ENCODE peak calls at places on chromosome 13, in seven cellular contexts. A is AG04450, J is K562, Y is BJ, Z is mucosa of descending colon, I is hepatocyte, E is heart right ventricle. Q is an unnamed sample.

GRCh38 chr13:25648996-25649633 is 277.3 kb downstream of the ATP8A2 start:
- DNase-seq in A (no peak), Z (no peak), E (no peak), Y (no peak), I (no peak), J (no peak), Q (no peak)

GRCh38 chr13:44236370-44236769 is 137.3 kb upstream of the SERP2 start:
- DNase-seq in Y (no peak), I (no peak), E (no peak), J (no peak), Z (no peak), A (peak; percentile 45), Q (no peak)

GRCh38 chr13:19052180-19052579 is 129.4 kb downstream of the TUBA3C start:
- DNase-seq in Y (no peak), I (no peak), Z (no peak), J (no peak), E (no peak), A (no peak), Q (no peak)

GRCh38 chr13:87954116-87954515 is 282.9 kb downstream of the SLITRK5 start:
- DNase-seq in Y (no peak), A (no peak), J (no peak), E (no peak), I (no peak), Z (no peak), Q (no peak)

GRCh38 chr13:99432637-99433542 is 68.4 kb upstream of the TM9SF2 start:
- DNase-seq in I (peak; percentile 49), Z (peak; percentile 45), A (no peak), E (peak; percentile 55), J (peak; percentile 39), Y (peak; percentile 39), Q (no peak)

GRCh38 chr13:40181203-40181845 is 485.1 kb downstream of the FOXO1 start:
- DNase-seq in Y (no peak), J (peak; percentile 11), E (no peak), Z (no peak), A (no peak), I (peak; percentile 73), Q (peak; percentile 94)

GRCh38 chr13:114132419-114133121 is at the start of gene RASA3:
- DNase-seq in I (peak; percentile 90), Y (no peak), J (peak; percentile 80), Z (peak; percentile 80), A (no peak), E (peak; percentile 85), Q (peak; percentile 49)

GRCh38 chr13:109355875-109356428 is 430.4 kb downstream of the IRS2 start:
- DNase-seq in J (no peak), I (no peak), E (no peak), Z (no peak), Y (no peak), A (no peak), Q (no peak)

GRCh38 chr13:97855570-97855970 is 97.9 kb upstream of the IPO5 start:
- DNase-seq in I (peak; percentile 92), Y (peak; percentile 40), J (peak; percentile 63), Z (peak; percentile 50), A (peak; percentile 66), E (no peak), Q (peak; percentile 68)

GRCh38 chr13:111476197-111476596 is 155.8 kb downstream of the TEX29 start:
- DNase-seq in E (no peak), A (no peak), Z (no peak), Y (no peak), J (no peak), I (no peak), Q (no peak)

GRCh38 chr13:111475488-111475887 is 155.0 kb downstream of the TEX29 start:
- DNase-seq in A (no peak), E (no peak), J (no peak), I (no peak), Z (no peak), Y (no peak), Q (no peak)

GRCh38 chr13:111472083-111472482 is 151.6 kb downstream of the TEX29 start:
- DNase-seq in Z (no peak), I (no peak), Y (no peak), E (no peak), J (no peak), A (no peak), Q (no peak)

GRCh38 chr13:111472559-111473460 is 152.4 kb downstream of the TEX29 start:
- DNase-seq in A (no peak), E (no peak), I (no peak), Z (no peak), J (no peak), Y (no peak), Q (no peak)

GRCh38 chr13:111474136-111475002 is 153.9 kb downstream of the TEX29 start:
- DNase-seq in J (peak; percentile 29), E (no peak), Z (peak; percentile 12), I (peak; percentile 66), Y (no peak), A (peak; percentile 2), Q (no peak)
- TF ChIP-seq CTCF in J (peak; percentile 59), E (peak; percentile 69), Z (no peak), I (peak; percentile 72), Y (peak; percentile 48), A (peak; percentile 55), Q (peak; percentile 47)

DNA sequence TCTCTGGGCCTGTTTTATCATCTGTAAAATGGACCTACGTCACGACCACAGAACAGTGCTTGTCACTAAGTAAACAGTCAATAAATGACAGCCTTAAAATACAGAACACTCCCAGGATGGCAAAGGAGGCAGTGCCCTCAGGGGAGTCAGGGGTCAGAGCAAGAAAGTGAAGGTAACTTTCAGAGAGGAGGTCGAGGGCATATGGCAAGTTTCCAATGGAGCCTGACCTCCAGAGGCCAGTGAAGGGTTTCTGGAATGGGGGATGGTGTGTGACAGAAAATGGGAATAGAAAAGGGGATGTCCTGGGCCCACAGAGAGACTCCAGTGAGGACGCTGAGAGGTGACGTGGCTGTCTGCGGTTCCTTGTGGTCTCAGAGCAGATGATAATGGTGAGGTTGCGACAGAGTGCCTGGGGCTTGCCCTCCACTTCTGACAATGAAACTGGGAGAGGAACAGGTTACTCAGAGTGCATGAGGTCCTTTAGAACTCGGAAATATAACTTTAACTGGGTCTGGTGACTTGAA is 91.8 kb downstream of the UBL3 start:
- DNase-seq in J (peak; percentile 13), Z (peak; percentile 53), Y (no peak), A (no peak), E (no peak), I (no peak), Q (no peak)
- H3K4me3 ChIP-seq in J (no peak overlapping the region), Z (no peak overlapping the region), Y (no peak overlapping the region), A (no peak overlapping the region), E (no peak overlapping the region), I (no peak overlapping the region), Q (no peak overlapping the region)

GRCh38 chr13:84870190-84870589 is 929.0 kb downstream of the SLITRK6 start:
- DNase-seq in J (no peak), I (no peak), E (no peak), A (no peak), Y (no peak), Z (no peak), Q (no peak)
- TF ChIP-seq CTCF in J (no peak), I (no peak), E (no peak), A (peak; percentile 29), Y (peak; percentile 14), Z (no peak), Q (no peak)

GRCh38 chr13:36674337-36675212 is 755 bp downstream of the SERTM1 start:
- DNase-seq in E (no peak), I (no peak), Z (no peak), Y (no peak), A (no peak), J (no peak), Q (no peak)

GRCh38 chr13:36673352-36673751 is 468 bp upstream of the SERTM1 start:
- DNase-seq in Y (no peak), I (no peak), Z (no peak), A (no peak), E (no peak), J (no peak), Q (no peak)

GRCh38 chr13:36675213-36675536 is 1.4 kb downstream of the SERTM1 start:
- DNase-seq in Y (no peak), I (no peak), E (no peak), Z (no peak), J (no peak), A (no peak), Q (no peak)

DNA sequence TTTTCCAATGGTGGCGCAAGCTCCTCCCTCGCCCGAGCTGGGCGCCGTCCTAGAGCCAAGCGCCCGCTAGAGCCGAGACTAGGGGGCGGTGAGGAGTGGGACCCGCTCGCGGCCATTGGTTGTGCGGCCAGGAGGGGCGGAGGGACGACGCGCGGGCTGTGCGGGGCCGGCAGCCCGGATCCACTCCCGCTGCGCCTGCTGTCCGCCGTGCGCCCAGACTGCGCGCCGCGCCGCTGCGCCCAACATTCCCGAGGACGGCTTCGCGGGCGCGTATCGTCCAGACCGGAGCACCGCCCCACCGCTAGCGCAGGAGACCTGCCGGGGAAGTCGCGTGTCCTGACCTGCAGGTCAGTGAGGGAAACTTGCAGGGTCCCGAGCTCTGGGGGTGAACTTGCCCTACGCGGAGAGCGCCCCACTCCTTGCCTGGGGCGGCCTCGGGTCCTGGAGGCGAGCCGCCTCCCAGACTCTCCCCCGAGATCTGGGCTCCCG is at the start of gene SERTM1:
- DNase-seq in Y (no peak), A (no peak), J (no peak), I (peak; percentile 48), Z (no peak), E (peak; percentile 49), Q (peak; percentile 16)
- H3K4me3 ChIP-seq in Y (no peak within 1 kb of the TSS), A (no peak within 1 kb of the TSS), J (no peak within 1 kb of the TSS), I (peak within 1 kb of the TSS; percentile 39), Z (no peak within 1 kb of the TSS), E (peak within 1 kb of the TSS; percentile 46), Q (peak within 1 kb of the TSS; percentile 52)

DNA sequence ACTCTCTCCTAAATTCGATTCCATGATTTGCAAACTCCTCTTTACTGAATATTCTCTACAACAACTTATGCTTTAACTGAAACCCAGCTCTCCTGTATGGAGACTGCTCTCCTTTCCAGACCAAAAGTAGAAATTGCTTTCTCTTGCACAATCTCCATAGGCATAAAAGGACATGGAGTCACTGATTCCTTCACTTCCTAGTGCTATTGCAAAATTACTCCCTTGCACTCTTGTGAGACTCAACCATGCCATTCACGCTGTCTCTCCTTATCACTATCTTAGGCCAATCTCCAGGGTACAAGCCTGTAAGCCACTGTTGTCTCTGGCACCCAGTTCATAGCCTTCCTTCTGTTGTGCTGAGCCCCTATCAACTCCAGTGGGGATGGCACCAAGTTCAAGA is 30.6 kb downstream of the SERPINE3 start:
- DNase-seq in Y (no peak), E (no peak), A (no peak), Z (no peak), I (peak; percentile 18), J (no peak), Q (no peak)
- TF ChIP-seq CTCF in Y (no peak), E (no peak), A (no peak), Z (no peak), I (no peak), J (no peak), Q (no peak)

Q was measured in retinal pigment epithelial cell.